ENCODE peak calls at places on chromosomes 5 and 9, in nine cellular contexts. D, P, N, V, X, Z, J, R and I are unnamed samples.

GRCh38 chr9:137241490-137242328 is 622 bp downstream of the TUBB4B start:
- DNase-seq in D (no peak), P (no peak), N (no peak), V (no peak), X (peak; percentile 79), Z (peak; percentile 79), J (no peak), R (peak; percentile 58), I (no peak)

GRCh38 chr5:60551829-60552228 is 148.1 kb downstream of the DEPDC1B start:
- DNase-seq in D (no peak), P (no peak), N (no peak), V (no peak), X (no peak), Z (no peak), J (no peak), R (no peak), I (no peak)

GRCh38 chr9:71793386-71794105 is 25.2 kb upstream of the CEMIP2 start:
- DNase-seq in D (no peak), P (peak; percentile 88), N (no peak), V (no peak), X (no peak), Z (no peak), J (no peak), R (no peak), I (no peak)

GRCh38 chr5:172694541-172694940 is 53.5 kb downstream of the NEURL1B start:
- DNase-seq in D (no peak), P (no peak), N (no peak), V (no peak), X (no peak), Z (no peak), J (no peak), R (no peak), I (no peak)

GRCh38 chr5:173056783-173057061 is 570 bp downstream of the CREBRF start:
- DNase-seq in D (peak; percentile 61), P (no peak), N (no peak), V (no peak), X (peak; percentile 80), Z (peak; percentile 81), J (no peak), R (no peak), I (no peak)

GRCh38 chr9:121837113-121838010 is 185.9 kb downstream of the DAB2IP start:
- DNase-seq in D (no peak), P (no peak), N (no peak), V (no peak), X (no peak), Z (no peak), J (peak; percentile 77), R (no peak), I (no peak)

GRCh38 chr9:116549786-116550660 is 137.1 kb upstream of the TRIM32 start:
- DNase-seq in D (no peak), P (no peak), N (no peak), V (no peak), X (no peak), Z (no peak), J (no peak), R (no peak), I (no peak)

GRCh38 chr5:168683247-168683926 is 104.2 kb upstream of the PANK3 start:
- DNase-seq in D (no peak), P (no peak), N (no peak), V (no peak), X (peak; percentile 15), Z (no peak), J (no peak), R (no peak), I (no peak)

GRCh38 chr5:121424976-121425375 is 426.7 kb upstream of the FTMT start:
- DNase-seq in D (no peak), P (no peak), N (no peak), V (no peak), X (no peak), Z (no peak), J (no peak), R (no peak), I (no peak)

GRCh38 chr5:170049713-170050112 is 56.0 kb upstream of the FOXI1 start:
- DNase-seq in D (no peak), P (no peak), N (no peak), V (no peak), X (no peak), Z (no peak), J (no peak), R (no peak), I (no peak)

DNA sequence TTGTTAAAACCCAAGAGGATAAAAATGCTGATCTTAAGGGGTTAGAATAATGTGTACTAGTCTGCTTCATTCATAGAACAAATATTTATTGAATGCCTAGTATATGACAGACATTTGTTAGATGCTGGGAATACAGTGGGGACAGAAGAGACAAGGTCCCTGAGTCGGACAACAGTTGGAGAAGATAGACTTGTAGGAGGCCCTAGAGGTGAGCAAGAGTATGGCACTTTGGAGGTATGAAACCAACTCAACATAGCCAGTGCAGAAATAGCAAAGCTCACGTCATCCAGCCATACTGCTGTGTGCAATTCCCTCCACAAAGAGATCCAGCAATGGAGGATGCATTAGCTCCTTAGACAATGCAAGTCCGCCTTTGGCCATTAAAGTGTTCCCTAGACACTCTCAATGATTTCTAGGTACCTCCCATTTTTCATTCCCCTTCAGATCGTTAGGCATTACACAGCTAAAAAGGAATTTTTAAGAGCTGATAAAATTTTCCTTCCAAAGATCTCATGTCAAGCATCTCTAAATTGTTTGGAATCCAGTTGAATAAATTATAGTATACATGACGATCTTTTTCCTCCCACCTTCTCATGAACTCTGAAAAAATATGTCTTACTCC is 1949.6 kb upstream of the WWC1 start:
- DNase-seq in D (no peak), P (peak; percentile 41), N (peak; percentile 4), V (no peak), X (no peak), Z (no peak), J (no peak), R (no peak), I (no peak)
- TF ChIP-seq CTCF in D (no peak), P (peak; percentile 51), N (peak; percentile 39), V (peak; percentile 48), X (no peak), Z (no peak), J (peak; percentile 21), R (peak; percentile 6), I (no peak)

DNA sequence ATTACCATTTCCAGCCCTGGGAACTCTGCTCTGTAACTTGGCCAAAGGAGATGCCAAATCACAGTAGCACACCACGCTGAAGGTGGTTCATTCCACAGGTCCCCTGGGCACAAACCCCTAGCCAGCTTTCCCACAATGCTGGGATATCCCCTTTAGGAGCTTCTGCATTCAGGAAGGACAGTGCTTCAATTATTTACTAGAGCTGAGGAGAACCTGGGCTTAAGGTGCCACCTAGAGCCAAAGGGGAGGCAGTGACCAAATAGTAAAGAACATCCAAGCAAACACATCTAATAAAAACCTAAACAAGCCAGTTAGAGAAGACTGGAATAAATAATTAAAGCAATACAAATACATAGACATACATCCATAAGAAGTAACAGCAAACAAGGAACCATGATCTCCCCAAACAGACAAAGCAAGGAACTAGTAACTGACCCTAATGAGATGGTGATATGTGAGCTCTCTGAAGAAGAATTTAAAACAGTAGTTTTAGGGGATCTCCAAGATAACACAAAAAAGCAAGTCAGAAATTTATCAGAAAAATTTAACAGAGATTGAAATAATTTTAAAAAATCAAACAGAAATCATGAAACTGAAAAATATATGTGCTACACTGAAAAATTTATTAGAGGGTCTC is 14.6 kb downstream of the KIF4B start:
- DNase-seq in D (peak; percentile 15), P (peak; percentile 75), N (no peak), V (no peak), X (no peak), Z (no peak), J (no peak), R (peak; percentile 26), I (no peak)
- TF ChIP-seq CTCF in D (peak; percentile 26), P (peak; percentile 88), N (peak; percentile 18), V (no peak), X (no peak), Z (peak; percentile 44), J (no peak), R (peak; percentile 51), I (peak; percentile 17)

GRCh38 chr5:89030781-89031180 is 147.8 kb upstream of the MEF2C start:
- DNase-seq in D (no peak), P (no peak), N (no peak), V (no peak), X (no peak), Z (no peak), J (no peak), R (no peak), I (no peak)
- TF ChIP-seq CTCF in D (no peak), P (no peak), N (no peak), V (no peak), X (no peak), Z (no peak), J (no peak), R (no peak), I (no peak)

GRCh38 chr5:150611026-150611425 is 29.4 kb upstream of the SYNPO start:
- DNase-seq in D (no peak), P (no peak), N (no peak), V (no peak), X (no peak), Z (no peak), J (no peak), R (no peak), I (no peak)

GRCh38 chr5:150613991-150614650 is 26.3 kb upstream of the SYNPO start:
- DNase-seq in D (no peak), P (peak; percentile 75), N (no peak), V (no peak), X (no peak), Z (no peak), J (peak; percentile 72), R (no peak), I (no peak)

GRCh38 chr5:150612405-150612804 is 28.1 kb upstream of the SYNPO start:
- DNase-seq in D (no peak), P (no peak), N (no peak), V (no peak), X (no peak), Z (no peak), J (no peak), R (no peak), I (no peak)

GRCh38 chr5:150614651-150615040 is 25.8 kb upstream of the SYNPO start:
- DNase-seq in D (no peak), P (no peak), N (no peak), V (no peak), X (no peak), Z (no peak), J (no peak), R (no peak), I (no peak)

GRCh38 chr5:150612905-150613670 is 27.4 kb upstream of the SYNPO start:
- DNase-seq in D (no peak), P (no peak), N (no peak), V (no peak), X (no peak), Z (no peak), J (no peak), R (no peak), I (no peak)
- TF ChIP-seq CTCF in D (no peak), P (no peak), N (no peak), V (no peak), X (no peak), Z (no peak), J (no peak), R (no peak), I (no peak)

DNA sequence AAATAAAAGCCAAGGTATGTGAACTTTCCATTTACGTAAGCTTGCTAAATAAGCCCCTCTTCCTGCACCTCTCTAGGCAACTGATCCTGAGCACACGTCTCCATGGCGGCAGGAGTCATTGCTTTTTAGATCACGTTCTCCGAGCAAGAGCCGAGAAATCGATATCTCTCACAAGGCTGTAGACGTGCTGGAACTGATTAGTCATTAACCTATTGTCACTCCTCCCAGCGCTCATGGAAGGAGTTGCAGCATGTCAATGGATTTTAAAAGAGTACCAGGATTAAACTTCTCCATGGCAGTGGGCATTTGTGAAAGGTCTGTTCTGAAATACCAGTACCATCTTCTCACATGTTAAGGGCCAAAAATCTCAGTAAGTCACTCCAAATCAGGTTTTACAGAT is 4.7 kb upstream of the ADCY2 start:
- DNase-seq in D (no peak), P (peak; percentile 67), N (peak; percentile 17), V (no peak), X (no peak), Z (no peak), J (no peak), R (no peak), I (no peak)
- TF ChIP-seq CTCF in D (no peak), P (peak; percentile 43), N (peak; percentile 19), V (peak; percentile 48), X (no peak), Z (no peak), J (no peak), R (no peak), I (no peak)